ENCODE peak calls at places on chromosomes 1 and 21, in five cellular contexts. One of them, this sample, is unnamed.

GRCh38 chr1:11563560-11564069 is 84.7 kb downstream of the DISP3 start:
- DNase-seq in choroid plexus epithelial cell: peak
- DNase-seq in ovary: no peak
- DNase-seq in astrocyte: no peak
- DNase-seq in PC-3: no peak
- DNase-seq in this sample: no peak

GRCh38 chr1:219347843-219348475 is 174.3 kb downstream of the LYPLAL1 start:
- DNase-seq in choroid plexus epithelial cell: no peak
- DNase-seq in ovary: peak
- DNase-seq in astrocyte: no peak
- DNase-seq in PC-3: no peak
- DNase-seq in this sample: no peak

GRCh38 chr1:91827094-91828006 is 58.6 kb downstream of the TGFBR3 start:
- DNase-seq in choroid plexus epithelial cell: no peak
- DNase-seq in ovary: no peak
- DNase-seq in astrocyte: no peak
- DNase-seq in PC-3: no peak
- DNase-seq in this sample: no peak

GRCh38 chr1:201495447-201496295 is 11.3 kb downstream of the CSRP1 start:
- DNase-seq in choroid plexus epithelial cell: peak
- DNase-seq in ovary: peak
- DNase-seq in astrocyte: no peak
- DNase-seq in PC-3: no peak
- DNase-seq in this sample: no peak

GRCh38 chr1:180065408-180065807 is 89.3 kb upstream of the QSOX1 start:
- DNase-seq in choroid plexus epithelial cell: no peak
- DNase-seq in ovary: no peak
- DNase-seq in astrocyte: no peak
- DNase-seq in PC-3: no peak
- DNase-seq in this sample: no peak

GRCh38 chr1:156895408-156895874 is 1.9 kb downstream of the PEAR1 start:
- DNase-seq in choroid plexus epithelial cell: peak
- DNase-seq in ovary: no peak
- DNase-seq in astrocyte: no peak
- DNase-seq in PC-3: no peak
- DNase-seq in this sample: no peak

GRCh38 chr1:205226868-205227583 is 720 bp upstream of the TMCC2 start:
- DNase-seq in choroid plexus epithelial cell: peak
- DNase-seq in ovary: peak
- DNase-seq in astrocyte: peak
- DNase-seq in PC-3: peak
- DNase-seq in this sample: no peak

GRCh38 chr1:220513834-220514233 is 14.1 kb upstream of the MARK1 start:
- DNase-seq in choroid plexus epithelial cell: no peak
- DNase-seq in ovary: no peak
- DNase-seq in astrocyte: no peak
- DNase-seq in PC-3: no peak
- DNase-seq in this sample: no peak

GRCh38 chr1:58907398-58907797 is 123.6 kb upstream of the JUN start:
- DNase-seq in choroid plexus epithelial cell: no peak
- DNase-seq in ovary: no peak
- DNase-seq in astrocyte: no peak
- DNase-seq in PC-3: no peak
- DNase-seq in this sample: no peak

GRCh38 chr1:180182721-180183311 is 28.1 kb downstream of the QSOX1 start:
- DNase-seq in choroid plexus epithelial cell: no peak
- DNase-seq in ovary: no peak
- DNase-seq in astrocyte: no peak
- DNase-seq in PC-3: no peak
- DNase-seq in this sample: no peak

GRCh38 chr1:226027861-226028260 is 28.7 kb upstream of the SDE2 start:
- DNase-seq in choroid plexus epithelial cell: no peak
- DNase-seq in ovary: no peak
- DNase-seq in astrocyte: no peak
- DNase-seq in PC-3: peak
- DNase-seq in this sample: no peak

GRCh38 chr21:33414926-33415325 is 11.7 kb downstream of the IFNGR2 start:
- DNase-seq in choroid plexus epithelial cell: no peak
- DNase-seq in ovary: no peak
- DNase-seq in astrocyte: no peak
- DNase-seq in PC-3: no peak
- DNase-seq in this sample: no peak

GRCh38 chr1:240914506-240914905 is 302.6 kb upstream of the GREM2 start:
- DNase-seq in choroid plexus epithelial cell: no peak
- DNase-seq in ovary: no peak
- DNase-seq in astrocyte: no peak
- DNase-seq in PC-3: no peak
- DNase-seq in this sample: no peak

GRCh38 chr1:240575976-240576666 is 35.8 kb downstream of the GREM2 start:
- DNase-seq in choroid plexus epithelial cell: peak
- DNase-seq in ovary: no peak
- DNase-seq in astrocyte: peak
- DNase-seq in PC-3: no peak
- DNase-seq in this sample: no peak

GRCh38 chr1:214688891-214689290 is 85.9 kb downstream of the CENPF start:
- DNase-seq in choroid plexus epithelial cell: no peak
- DNase-seq in ovary: no peak
- DNase-seq in astrocyte: no peak
- DNase-seq in PC-3: no peak
- DNase-seq in this sample: no peak

GRCh38 chr1:185396126-185396525 is 79.1 kb upstream of the IVNS1ABP start:
- DNase-seq in choroid plexus epithelial cell: no peak
- DNase-seq in ovary: no peak
- DNase-seq in astrocyte: no peak
- DNase-seq in PC-3: no peak
- DNase-seq in this sample: no peak

GRCh38 chr1:172647110-172647564 is 11.8 kb upstream of the FASLG start:
- DNase-seq in choroid plexus epithelial cell: no peak
- DNase-seq in ovary: no peak
- DNase-seq in astrocyte: peak
- DNase-seq in PC-3: no peak
- DNase-seq in this sample: no peak

GRCh38 chr1:36327421-36328087 is 4.1 kb upstream of the EVA1B start:
- DNase-seq in choroid plexus epithelial cell: peak
- DNase-seq in ovary: no peak
- DNase-seq in astrocyte: peak
- DNase-seq in PC-3: peak
- DNase-seq in this sample: no peak

GRCh38 chr1:119968068-119968492 is 71.8 kb upstream of the ADAM30 start:
- DNase-seq in choroid plexus epithelial cell: peak
- DNase-seq in ovary: no peak
- DNase-seq in astrocyte: no peak
- DNase-seq in PC-3: peak
- DNase-seq in this sample: peak

GRCh38 chr1:179709841-179710329 is 33.2 kb upstream of the FAM163A start:
- DNase-seq in choroid plexus epithelial cell: peak
- DNase-seq in ovary: peak
- DNase-seq in astrocyte: peak
- DNase-seq in PC-3: no peak
- DNase-seq in this sample: peak

GRCh38 chr1:119320100-119320499 is 48.5 kb upstream of the HAO2 start:
- DNase-seq in choroid plexus epithelial cell: no peak
- DNase-seq in ovary: no peak
- DNase-seq in astrocyte: no peak
- DNase-seq in PC-3: no peak
- DNase-seq in this sample: no peak

GRCh38 chr1:145847827-145848226 is 2.4 kb downstream of the NUDT17 start:
- DNase-seq in choroid plexus epithelial cell: no peak
- DNase-seq in ovary: no peak
- DNase-seq in astrocyte: no peak
- DNase-seq in PC-3: no peak
- DNase-seq in this sample: no peak

GRCh38 chr1:43319766-43320165 is 17.9 kb upstream of the MPL start:
- DNase-seq in choroid plexus epithelial cell: no peak
- DNase-seq in ovary: no peak
- DNase-seq in astrocyte: no peak
- DNase-seq in PC-3: no peak
- DNase-seq in this sample: no peak

GRCh38 chr1:222521299-222522104 is 26.4 kb downstream of the HHIPL2 start:
- DNase-seq in choroid plexus epithelial cell: peak
- DNase-seq in ovary: no peak
- DNase-seq in astrocyte: peak
- DNase-seq in PC-3: peak
- DNase-seq in this sample: no peak

GRCh38 chr1:154902920-154903566 is 33.0 kb upstream of the KCNN3 start:
- DNase-seq in choroid plexus epithelial cell: no peak
- DNase-seq in ovary: no peak
- DNase-seq in astrocyte: no peak
- DNase-seq in PC-3: no peak
- DNase-seq in this sample: no peak
- TF ChIP-seq CTCF in choroid plexus epithelial cell: no peak
- TF ChIP-seq CTCF in ovary: no peak
- TF ChIP-seq CTCF in astrocyte: no peak
- TF ChIP-seq CTCF in PC-3: no peak
- TF ChIP-seq CTCF in this sample: no peak

GRCh38 chr1:48471603-48472576 is at the start of gene SPATA6:
- DNase-seq in choroid plexus epithelial cell: peak
- DNase-seq in ovary: peak
- DNase-seq in astrocyte: peak
- DNase-seq in PC-3: peak
- DNase-seq in this sample: peak
- TF ChIP-seq CTCF in choroid plexus epithelial cell: peak
- TF ChIP-seq CTCF in ovary: no peak
- TF ChIP-seq CTCF in astrocyte: no peak
- TF ChIP-seq CTCF in PC-3: no peak
- TF ChIP-seq CTCF in this sample: no peak

DNA sequence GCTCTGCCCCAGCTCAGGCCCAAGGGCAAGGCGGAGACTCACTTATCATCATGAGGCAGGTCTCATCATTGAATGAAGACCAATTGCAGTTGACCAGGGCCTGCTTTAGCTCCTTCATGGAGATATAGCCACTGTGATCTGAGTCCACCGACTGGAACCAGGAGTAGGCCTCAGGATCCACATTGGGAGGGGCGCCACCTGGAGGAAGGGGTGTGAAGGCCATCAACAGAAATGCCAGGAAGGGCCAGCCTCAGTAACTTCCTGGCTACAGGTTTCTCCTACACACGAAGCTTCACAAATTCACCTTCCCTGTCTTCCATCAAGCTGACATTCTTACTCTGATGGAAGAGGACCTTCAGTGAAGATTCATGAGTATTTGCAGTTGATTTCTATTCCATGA is 11.6 kb downstream of the PEF1 start:
- DNase-seq in choroid plexus epithelial cell: peak
- DNase-seq in ovary: no peak
- DNase-seq in astrocyte: no peak
- DNase-seq in PC-3: peak
- DNase-seq in this sample: no peak
- TF ChIP-seq CTCF in choroid plexus epithelial cell: peak
- TF ChIP-seq CTCF in ovary: no peak
- TF ChIP-seq CTCF in astrocyte: peak
- TF ChIP-seq CTCF in PC-3: peak
- TF ChIP-seq CTCF in this sample: no peak

GRCh38 chr1:230230948-230231738 is 164.1 kb downstream of the GALNT2 start:
- DNase-seq in choroid plexus epithelial cell: no peak
- DNase-seq in ovary: no peak
- DNase-seq in astrocyte: no peak
- DNase-seq in PC-3: no peak
- DNase-seq in this sample: no peak
- TF ChIP-seq CTCF in choroid plexus epithelial cell: no peak
- TF ChIP-seq CTCF in ovary: no peak
- TF ChIP-seq CTCF in astrocyte: no peak
- TF ChIP-seq CTCF in PC-3: no peak
- TF ChIP-seq CTCF in this sample: no peak

DNA sequence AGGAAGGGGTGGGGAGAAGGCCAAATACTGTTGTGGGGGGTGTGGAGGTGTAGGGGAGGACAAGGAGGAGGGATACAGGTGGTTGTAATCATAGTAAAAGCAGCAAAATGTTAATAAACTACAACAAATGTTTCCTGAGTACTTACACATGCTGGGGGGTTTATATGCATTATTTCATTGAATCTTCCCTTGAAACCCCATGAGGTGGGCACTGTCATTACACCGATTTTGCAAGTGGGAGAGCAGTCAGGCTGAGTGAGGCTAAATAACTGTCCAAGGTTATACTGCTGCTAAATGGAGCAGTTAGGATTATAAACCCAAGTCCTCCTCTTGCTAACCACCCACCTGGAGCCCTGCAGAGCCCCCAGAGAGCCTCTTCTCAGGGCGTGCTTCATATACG is 14.4 kb upstream of the GRHL3 start:
- DNase-seq in choroid plexus epithelial cell: no peak
- DNase-seq in ovary: no peak
- DNase-seq in astrocyte: no peak
- DNase-seq in PC-3: no peak
- DNase-seq in this sample: no peak
- TF ChIP-seq CTCF in choroid plexus epithelial cell: no peak
- TF ChIP-seq CTCF in ovary: no peak
- TF ChIP-seq CTCF in astrocyte: no peak
- TF ChIP-seq CTCF in PC-3: peak
- TF ChIP-seq CTCF in this sample: no peak

DNA sequence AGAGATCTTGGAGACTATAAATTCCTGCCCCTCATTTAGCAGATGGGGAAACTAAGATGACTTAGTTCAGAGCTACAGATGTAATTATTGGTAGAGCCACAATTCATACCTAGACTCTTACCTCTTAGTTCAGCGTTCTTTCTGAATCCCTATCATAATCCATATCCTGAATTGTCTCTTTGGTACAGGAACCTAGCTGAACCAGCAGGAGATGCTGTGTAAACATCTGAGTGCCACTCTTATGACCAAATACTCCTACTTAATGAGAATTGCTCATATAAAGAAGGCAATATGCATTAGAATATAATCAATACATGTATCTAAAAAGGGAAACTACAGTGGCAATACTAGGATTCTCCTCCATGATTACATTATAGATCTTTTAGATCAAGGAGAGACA is 459.0 kb downstream of the SIPA1L2 start:
- DNase-seq in choroid plexus epithelial cell: no peak
- DNase-seq in ovary: no peak
- DNase-seq in astrocyte: no peak
- DNase-seq in PC-3: peak
- DNase-seq in this sample: no peak
- TF ChIP-seq CTCF in choroid plexus epithelial cell: peak
- TF ChIP-seq CTCF in ovary: no peak
- TF ChIP-seq CTCF in astrocyte: no peak
- TF ChIP-seq CTCF in PC-3: peak
- TF ChIP-seq CTCF in this sample: no peak